ENCODE peak calls at places on chromosomes 6 and 20, in ten cellular contexts. N is fibroblast of lung, K is nephron progenitor cell, Y is kidney glomerular epithelial cell, A is gastrocnemius medialis, G is choroid plexus epithelial cell, S is WTC11, H is T-helper 2 cell, R is HTR-8/SVneo, C is A549. J is an unnamed sample.

GRCh38 chr6:43331470-43331869 is 22.8 kb upstream of the CRIP3 start:
- DNase-seq in N (no peak), Y (no peak), R (no peak), A (no peak), C (no peak), S (no peak), G (no peak), H (no peak), K (no peak), J (no peak)

GRCh38 chr6:110282412-110282811 is 75.7 kb downstream of the METTL24 start:
- DNase-seq in N (no peak), C (no peak), G (no peak), A (no peak), S (no peak), Y (no peak), K (no peak), R (no peak), H (no peak), J (no peak)

GRCh38 chr6:15755555-15755954 is 92.7 kb upstream of the DTNBP1 start:
- DNase-seq in C (no peak), G (peak), A (no peak), N (no peak), S (no peak), H (no peak), R (no peak), K (no peak), Y (no peak), J (no peak)

GRCh38 chr6:47524136-47524840 is 46.7 kb downstream of the CD2AP start:
- DNase-seq in C (no peak), N (peak), G (peak), R (no peak), A (no peak), K (no peak), S (no peak), Y (no peak), H (no peak), J (no peak)

GRCh38 chr6:32945106-32945761 is 4.4 kb upstream of the HLA-DMB start:
- DNase-seq in R (no peak), Y (no peak), C (no peak), A (no peak), N (peak), K (no peak), S (no peak), G (no peak), H (peak), J (no peak)

GRCh38 chr6:63635563-63636515 is at the start of gene PHF3:
- DNase-seq in Y (peak), K (peak), G (peak), R (peak), A (peak), H (peak), S (peak), C (peak), N (peak), J (peak)

GRCh38 chr6:128532110-128532509 is 11.7 kb upstream of the PTPRK start:
- DNase-seq in N (no peak), C (no peak), G (no peak), R (no peak), S (no peak), H (no peak), A (no peak), K (no peak), Y (no peak), J (no peak)

GRCh38 chr20:24892522-24892921 is 56.5 kb upstream of the CST7 start:
- DNase-seq in Y (no peak), S (no peak), A (no peak), K (no peak), H (no peak), R (no peak), G (no peak), C (no peak), N (no peak), J (no peak)

GRCh38 chr6:29501106-29501505 is 13.3 kb upstream of the MAS1L start:
- DNase-seq in K (no peak), A (no peak), S (no peak), R (no peak), C (no peak), G (no peak), N (no peak), H (no peak), Y (no peak), J (no peak)

GRCh38 chr6:151285121-151285520 is 45.4 kb downstream of the AKAP12 start:
- DNase-seq in G (peak), S (no peak), N (peak), R (no peak), H (no peak), Y (peak), A (no peak), C (no peak), K (no peak), J (peak)

GRCh38 chr20:47922280-47922675 is 137.0 kb upstream of the SULF2 start:
- DNase-seq in S (no peak), R (no peak), G (peak), A (no peak), Y (no peak), C (no peak), K (no peak), H (no peak), N (peak), J (peak)

GRCh38 chr6:150764638-150765456 is 100.7 kb upstream of the MTHFD1L start:
- DNase-seq in A (no peak), H (no peak), S (no peak), K (no peak), G (no peak), Y (no peak), C (no peak), N (no peak), R (no peak), J (no peak)

GRCh38 chr6:33513213-33513612 is 58.8 kb downstream of the ZBTB9 start:
- DNase-seq in R (no peak), S (no peak), G (no peak), K (no peak), A (no peak), N (no peak), Y (no peak), C (no peak), H (no peak), J (no peak)

GRCh38 chr20:63342561-63343459 is 18.3 kb downstream of the CHRNA4 start:
- DNase-seq in R (no peak), C (no peak), S (no peak), N (no peak), A (no peak), H (no peak), K (no peak), G (no peak), Y (no peak), J (no peak)

GRCh38 chr6:101761124-101761601 is 367.7 kb downstream of the GRIK2 start:
- DNase-seq in G (peak), C (no peak), R (no peak), N (peak), H (no peak), K (no peak), Y (no peak), A (no peak), S (no peak), J (no peak)

GRCh38 chr6:40629463-40629862 is 42.3 kb upstream of the LRFN2 start:
- DNase-seq in H (no peak), A (no peak), G (no peak), R (no peak), K (no peak), Y (no peak), N (no peak), S (no peak), C (no peak), J (no peak)

GRCh38 chr6:16633961-16634360 is 127.3 kb downstream of the ATXN1 start:
- DNase-seq in H (no peak), R (no peak), C (no peak), N (no peak), S (no peak), Y (no peak), K (no peak), G (no peak), A (no peak), J (no peak)

GRCh38 chr6:27177454-27178000 is 70.0 kb upstream of the PRSS16 start:
- DNase-seq in R (peak), H (peak), A (peak), S (peak), G (peak), N (peak), Y (peak), C (peak), K (peak), J (peak)

GRCh38 chr20:58675146-58675584 is 17.4 kb upstream of the NPEPL1 start:
- DNase-seq in C (no peak), Y (no peak), S (no peak), H (no peak), K (no peak), G (no peak), N (no peak), A (no peak), R (no peak), J (no peak)

GRCh38 chr6:112027942-112028674 is 25.8 kb upstream of the CCN6 start:
- DNase-seq in G (peak), H (peak), K (no peak), N (peak), R (no peak), C (no peak), Y (no peak), S (no peak), A (no peak), J (no peak)

GRCh38 chr6:129031051-129031599 is 148.2 kb downstream of the LAMA2 start:
- DNase-seq in S (no peak), A (no peak), R (peak), Y (no peak), H (no peak), N (peak), K (no peak), C (no peak), G (peak), J (no peak)

GRCh38 chr6:4698901-4699659 is 77.1 kb upstream of the CDYL start:
- DNase-seq in K (no peak), Y (no peak), R (no peak), N (peak), G (no peak), C (no peak), A (no peak), H (no peak), S (no peak), J (no peak)

J was measured in ACHN.